ENCODE peak calls at places on chromosomes 6 and 20, in five cellular contexts. Z is HCT116, E is HepG2, T is SK-N-SH, U is H1. L is an unnamed sample. For H3K4me1, the result is how much of the 10 kb centered on the place peaks cover.

GRCh38 chr6:114520976-114521375 is 178.2 kb upstream of the HS3ST5 start:
- DNase-seq in Z (no peak), E (no peak), T (no peak), U (no peak), L (no peak)

GRCh38 chr6:111124406-111124805 is 37.1 kb downstream of the SLC16A10 start:
- DNase-seq in Z (no peak), E (no peak), T (no peak), U (no peak), L (no peak)

GRCh38 chr20:62704341-62704948 is 4.2 kb upstream of the NTSR1 start:
- DNase-seq in Z (peak), E (peak), T (peak), U (no peak), L (no peak)

GRCh38 chr20:22946594-22946993 is 88.5 kb upstream of the SSTR4 start:
- DNase-seq in Z (no peak), E (no peak), T (no peak), U (no peak), L (no peak)

GRCh38 chr20:23340524-23340923 is 10.1 kb upstream of the NXT1 start:
- DNase-seq in Z (peak), E (peak), T (peak), U (peak), L (no peak)

GRCh38 chr6:79077680-79078056 is 386 bp downstream of the PHIP start:
- DNase-seq in Z (no peak), E (no peak), T (peak), U (no peak), L (no peak)

GRCh38 chr20:44001667-44002596 is 87.3 kb downstream of the TOX2 start:
- DNase-seq in Z (peak), E (no peak), T (no peak), U (no peak), L (no peak)

GRCh38 chr6:151059612-151060095 is 180.1 kb upstream of the AKAP12 start:
- DNase-seq in Z (peak), E (no peak), T (no peak), U (no peak), L (no peak)

GRCh38 chr6:14059791-14060436 is 57.7 kb upstream of the CD83 start:
- DNase-seq in Z (no peak), E (no peak), T (peak), U (no peak), L (no peak)

GRCh38 chr20:11894072-11894471 is 23.6 kb upstream of the BTBD3 start:
- DNase-seq in Z (no peak), E (no peak), T (no peak), U (no peak), L (no peak)

GRCh38 chr6:12343440-12344162 is 53.4 kb downstream of the EDN1 start:
- DNase-seq in Z (no peak), E (peak), T (no peak), U (no peak), L (no peak)

GRCh38 chr20:31915491-31916280 is 36.2 kb downstream of the PDRG1 start:
- DNase-seq in Z (no peak), E (no peak), T (no peak), U (no peak), L (no peak)

GRCh38 chr6:51541847-51542246 is 545.6 kb downstream of the PKHD1 start:
- DNase-seq in Z (no peak), E (no peak), T (peak), U (no peak), L (no peak)

GRCh38 chr6:38498085-38498484 is 141.6 kb downstream of the BTBD9 start:
- DNase-seq in Z (no peak), E (no peak), T (no peak), U (no peak), L (no peak)

GRCh38 chr6:44219815-44220784 is 3.3 kb upstream of the SLC29A1 start:
- DNase-seq in Z (no peak), E (no peak), T (no peak), U (no peak), L (no peak)

GRCh38 chr20:4661191-4661590 is 60.5 kb upstream of the PRND start:
- DNase-seq in Z (no peak), E (no peak), T (no peak), U (no peak), L (no peak)

GRCh38 chr6:33668914-33669313 is 42.6 kb downstream of the UQCC2 start:
- DNase-seq in Z (no peak), E (no peak), T (no peak), U (no peak), L (no peak)

GRCh38 chr6:142819603-142820335 is 125.2 kb downstream of the HIVEP2 start:
- DNase-seq in Z (no peak), E (no peak), T (no peak), U (no peak), L (no peak)

GRCh38 chr6:12099623-12100022 is 87.5 kb downstream of the HIVEP1 start:
- DNase-seq in Z (no peak), E (no peak), T (no peak), U (no peak), L (no peak)

GRCh38 chr6:39357998-39358686 is 35.6 kb upstream of the KCNK16 start:
- DNase-seq in Z (no peak), E (no peak), T (peak), U (no peak), L (no peak)

GRCh38 chr20:41380551-41381262 is 14.1 kb upstream of the EMILIN3 start:
- DNase-seq in Z (no peak), E (no peak), T (no peak), U (no peak), L (no peak)

GRCh38 chr6:143536461-143536865 is 24.9 kb upstream of the FUCA2 start:
- DNase-seq in Z (no peak), E (no peak), T (no peak), U (peak), L (no peak)

GRCh38 chr6:160258346-160259142 is at the start of gene SLC22A2:
- DNase-seq in Z (no peak), E (no peak), T (no peak), U (no peak), L (no peak)

DNA sequence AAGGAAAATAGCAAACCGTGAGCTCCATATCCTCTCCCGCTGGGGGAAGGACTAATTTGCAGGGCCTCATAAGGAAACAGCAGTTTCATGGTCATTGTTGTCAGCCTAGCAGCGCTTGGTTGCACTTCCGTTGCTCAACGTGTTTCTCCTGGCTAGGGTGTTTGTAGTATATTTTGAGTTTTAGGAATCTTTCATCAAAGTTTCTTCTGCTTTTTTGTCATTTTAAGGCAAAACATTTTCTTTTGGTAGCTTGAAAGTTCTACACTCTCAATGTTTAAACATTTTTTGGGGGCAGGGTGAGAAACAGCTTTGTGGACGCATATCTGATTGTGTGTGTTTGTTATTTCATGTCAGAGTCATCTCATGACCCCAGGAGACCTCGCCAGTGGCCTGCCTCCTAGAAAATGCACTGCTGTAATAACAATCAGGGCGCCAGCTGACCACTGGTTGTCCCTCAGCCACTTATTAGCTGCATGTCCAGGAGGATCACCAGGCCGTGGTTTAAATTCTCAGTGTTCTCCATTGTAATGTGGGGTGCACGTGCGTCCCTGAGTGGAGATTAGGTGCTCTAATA is 20.6 kb downstream of the JARID2 start:
- DNase-seq in Z (no peak), E (peak), T (no peak), U (no peak), L (no peak)
- H3K4me1 ChIP-seq in Z (under half), E (half or more), T (under half), U (under half), L (under half)

GRCh38 chr6:26193467-26194328 is 106.5 kb downstream of the HFE start:
- DNase-seq in Z (no peak), E (no peak), T (no peak), U (no peak), L (no peak)
- H3K9ac ChIP-seq in Z (peak), E (no peak), T (peak), U (no peak), L (peak)

GRCh38 chr20:24632581-24632980 is 163.2 kb downstream of the SYNDIG1 start:
- DNase-seq in Z (no peak), E (no peak), T (no peak), U (peak), L (no peak)

GRCh38 chr20:24633521-24633920 is 164.1 kb downstream of the SYNDIG1 start:
- DNase-seq in Z (no peak), E (no peak), T (no peak), U (peak), L (no peak)

GRCh38 chr20:24631173-24631505 is 161.7 kb downstream of the SYNDIG1 start:
- DNase-seq in Z (no peak), E (no peak), T (no peak), U (peak), L (no peak)

GRCh38 chr20:24634855-24635254 is 165.4 kb downstream of the SYNDIG1 start:
- DNase-seq in Z (peak), E (peak), T (no peak), U (peak), L (no peak)

GRCh38 chr20:24633026-24633425 is 163.6 kb downstream of the SYNDIG1 start:
- DNase-seq in Z (no peak), E (no peak), T (no peak), U (peak), L (no peak)
- TF ChIP-seq YY1 in Z (no peak), E (no peak), T (no peak), U (no peak), L (no peak)

GRCh38 chr6:42025066-42025789 is 25.1 kb upstream of the TAF8 start:
- DNase-seq in Z (no peak), E (no peak), T (no peak), U (no peak), L (no peak)

GRCh38 chr6:42025790-42026311 is 24.5 kb upstream of the TAF8 start:
- DNase-seq in Z (no peak), E (no peak), T (no peak), U (no peak), L (no peak)

GRCh38 chr6:42021847-42022754 is 28.2 kb upstream of the TAF8 start:
- DNase-seq in Z (no peak), E (no peak), T (no peak), U (no peak), L (no peak)

GRCh38 chr6:42020967-42021366 is 29.4 kb upstream of the TAF8 start:
- DNase-seq in Z (no peak), E (no peak), T (no peak), U (no peak), L (no peak)

GRCh38 chr6:42022755-42023384 is 27.5 kb upstream of the TAF8 start:
- DNase-seq in Z (no peak), E (no peak), T (no peak), U (no peak), L (no peak)
- H3K4me1 ChIP-seq in Z (under half), E (under half), T (under half), U (under half), L (under half)

DNA sequence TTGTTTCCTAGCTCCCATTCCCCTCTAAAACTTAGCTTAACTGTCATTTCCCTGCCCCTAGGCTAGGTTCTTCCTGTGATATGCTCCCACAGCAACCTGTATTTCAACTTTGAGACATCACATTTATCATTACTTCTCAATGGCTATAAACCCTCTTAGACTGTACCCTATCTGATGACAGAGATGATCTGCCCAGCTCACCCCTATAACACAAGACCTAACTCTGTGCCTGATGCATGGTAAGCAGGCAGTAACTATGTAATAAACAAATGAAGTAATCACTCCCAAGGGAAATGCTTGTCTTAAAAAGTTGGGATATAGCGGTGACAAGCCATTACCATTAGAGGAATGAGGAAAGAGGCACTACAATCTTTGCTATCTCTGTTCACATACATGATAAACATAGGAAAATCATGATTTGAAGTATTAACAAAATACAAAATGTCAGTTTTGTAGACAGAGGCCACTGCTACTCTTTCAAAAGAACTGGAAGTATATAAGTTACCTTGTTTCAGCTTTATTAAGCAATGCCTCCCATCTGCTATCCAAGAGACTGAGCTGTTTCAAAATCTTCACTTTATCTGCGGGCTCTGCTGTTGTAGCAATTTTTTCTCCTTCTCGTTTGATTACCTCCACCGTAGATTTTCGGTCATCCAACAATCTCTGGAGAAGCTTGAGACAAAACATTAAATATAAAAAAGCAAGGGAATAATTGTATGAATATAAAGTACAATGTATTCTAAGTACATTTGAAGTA is 110.7 kb downstream of the DST start:
- DNase-seq in Z (no peak), E (no peak), T (no peak), U (no peak), L (no peak)
- H3K9ac ChIP-seq in Z (no peak), E (no peak), T (no peak), U (no peak), L (no peak)